ENCODE peak calls at places on chromosome 5, in nine cellular contexts. F is NCI-H510A treated with DMSO at 0.1 percent for 48 hours; Q is stimulated activated CD4-positive, alpha-beta T cell treated with anti-CD3 and anti-CD28 coated beads, Interleukin-1b, Interleukin-23, amount 100 ng/mL, for 4 hours; N is small intestine; X is activated CD4-positive, alpha-beta T cell treated with anti-CD3 and anti-CD28 coated beads, Interleukin-2, amount 50 U/mL, for 4 hours; O is naive thymus-derived CD8-positive, alpha-beta T cell; U is ascending aorta; W is cardiac fibroblast; V is neuronal stem cell. C is an unnamed sample.

GRCh38 chr5:178465861-178466288 is 124.3 kb downstream of the COL23A1 start:
- DNase-seq in V (no peak), N (no peak), W (no peak), O (no peak), U (no peak), Q (no peak), X (no peak), F (no peak), C (no peak)

GRCh38 chr5:168979140-168979539 is 321.8 kb downstream of the SLIT3 start:
- DNase-seq in Q (no peak), O (no peak), W (no peak), U (peak; percentile 27), X (no peak), F (no peak), N (no peak), V (no peak), C (no peak)

GRCh38 chr5:33401482-33402390 is 39.0 kb upstream of the TARS1 start:
- DNase-seq in O (no peak), Q (no peak), U (no peak), F (no peak), X (no peak), N (no peak), V (no peak), W (peak; percentile 71), C (no peak)

GRCh38 chr5:13581132-13581531 is 363.4 kb downstream of the DNAH5 start:
- DNase-seq in Q (no peak), F (no peak), U (no peak), X (no peak), V (no peak), O (no peak), N (peak; percentile 6), W (no peak), C (no peak)

GRCh38 chr5:83418659-83419321 is 52.8 kb upstream of the VCAN start:
- DNase-seq in W (no peak), N (no peak), U (no peak), F (no peak), V (no peak), X (no peak), O (no peak), Q (no peak), C (no peak)

GRCh38 chr5:35442916-35443639 is 174.6 kb upstream of the SPEF2 start:
- DNase-seq in V (no peak), O (no peak), X (no peak), N (no peak), W (no peak), F (no peak), Q (no peak), U (no peak), C (no peak)

GRCh38 chr5:170137694-170138214 is 32.1 kb downstream of the FOXI1 start:
- DNase-seq in Q (no peak), O (no peak), F (no peak), V (no peak), W (no peak), X (no peak), U (no peak), N (no peak), C (no peak)

GRCh38 chr5:84384604-84385575 is at the start of gene EDIL3:
- DNase-seq in X (no peak), Q (no peak), W (peak; percentile 62), U (peak; percentile 72), V (peak; percentile 59), F (peak; percentile 33), O (no peak), N (no peak), C (peak; percentile 51)

GRCh38 chr5:10593531-10594181 is 29.8 kb downstream of the ANKRD33B start:
- DNase-seq in O (no peak), W (no peak), N (no peak), U (no peak), F (no peak), X (no peak), Q (no peak), V (no peak), C (no peak)

GRCh38 chr5:94613583-94613982 is 4.8 kb downstream of the KIAA0825 start:
- DNase-seq in F (no peak), O (no peak), X (no peak), W (peak; percentile 48), U (no peak), Q (no peak), V (no peak), N (peak; percentile 41), C (no peak)

GRCh38 chr5:56056875-56057274 is 62.1 kb upstream of the IL6ST start:
- DNase-seq in O (no peak), X (no peak), Q (no peak), N (no peak), F (no peak), V (no peak), W (no peak), U (no peak), C (no peak)

GRCh38 chr5:112109331-112109993 is 309.6 kb downstream of the EPB41L4A start:
- DNase-seq in F (no peak), U (no peak), X (no peak), N (peak; percentile 2), V (no peak), O (no peak), W (peak; percentile 74), Q (no peak), C (no peak)

GRCh38 chr5:39132792-39133191 is 58.6 kb upstream of the RICTOR start:
- DNase-seq in Q (no peak), W (no peak), V (no peak), X (no peak), O (no peak), F (no peak), U (no peak), N (no peak), C (no peak)

GRCh38 chr5:117881426-117882230 is 1106.7 kb downstream of the DTWD2 start:
- DNase-seq in U (no peak), X (no peak), N (no peak), W (no peak), V (no peak), Q (no peak), F (no peak), O (no peak), C (no peak)

GRCh38 chr5:125597338-125597737 is 825.9 kb upstream of the GRAMD2B start:
- DNase-seq in Q (no peak), V (no peak), O (no peak), X (no peak), F (no peak), W (peak; percentile 85), N (no peak), U (no peak), C (no peak)

GRCh38 chr5:1100652-1101574 is 10.9 kb downstream of the SLC12A7 start:
- DNase-seq in Q (no peak), F (no peak), W (no peak), V (no peak), O (no peak), X (no peak), U (no peak), N (no peak), C (no peak)

GRCh38 chr5:121366515-121366914 is 485.2 kb upstream of the FTMT start:
- DNase-seq in V (no peak), W (peak; percentile 49), N (no peak), O (no peak), U (no peak), X (no peak), F (no peak), Q (no peak), C (no peak)

GRCh38 chr5:154535535-154535934 is 57.5 kb upstream of the HAND1 start:
- DNase-seq in V (no peak), W (no peak), N (no peak), X (no peak), O (no peak), F (no peak), U (no peak), Q (no peak), C (no peak)

GRCh38 chr5:74040065-74040551 is 414.1 kb downstream of the ARHGEF28 start:
- DNase-seq in X (no peak), F (peak; percentile 61), Q (no peak), U (no peak), N (no peak), W (peak; percentile 72), O (no peak), V (no peak), C (no peak)

GRCh38 chr5:179380211-179381035 is 35.2 kb upstream of the ADAMTS2 start:
- DNase-seq in F (no peak), N (no peak), Q (no peak), U (no peak), X (no peak), V (no peak), W (no peak), O (no peak), C (peak; percentile 35)

GRCh38 chr5:158754018-158754514 is 345.6 kb downstream of the EBF1 start:
- DNase-seq in W (peak; percentile 78), V (no peak), O (no peak), N (no peak), X (no peak), U (no peak), Q (no peak), F (no peak), C (no peak)

GRCh38 chr5:5351288-5352089 is 71.0 kb upstream of the ICE1 start:
- DNase-seq in U (no peak), X (no peak), Q (no peak), W (peak; percentile 8), F (no peak), V (peak; percentile 12), O (no peak), N (no peak), C (no peak)

GRCh38 chr5:83474170-83474796 is 2.7 kb downstream of the VCAN start:
- DNase-seq in N (peak; percentile 18), F (peak; percentile 65), Q (no peak), O (no peak), X (no peak), W (peak; percentile 94), U (peak; percentile 96), V (peak; percentile 85), C (peak; percentile 56)

GRCh38 chr5:6243706-6244105 is 134.6 kb downstream of the MED10 start:
- DNase-seq in U (no peak), O (no peak), F (no peak), Q (no peak), V (no peak), N (no peak), W (no peak), X (no peak), C (no peak)

GRCh38 chr5:115096034-115096769 is 73.5 kb downstream of the TRIM36 start:
- DNase-seq in F (no peak), Q (no peak), N (no peak), X (no peak), V (no peak), W (peak; percentile 5), O (no peak), U (no peak), C (no peak)

GRCh38 chr5:121954086-121954485 is 7.7 kb upstream of the SRFBP1 start:
- DNase-seq in N (no peak), V (no peak), X (no peak), W (no peak), O (no peak), U (no peak), F (no peak), Q (no peak), C (no peak)

GRCh38 chr5:90894866-90895420 is 336.3 kb downstream of the ADGRV1 start:
- DNase-seq in Q (no peak), O (no peak), V (no peak), W (no peak), F (no peak), N (no peak), U (no peak), X (no peak), C (no peak)

GRCh38 chr5:93583799-93584530 is 943 bp downstream of the NR2F1 start:
- DNase-seq in V (no peak), Q (peak; percentile 29), U (no peak), W (peak; percentile 55), X (no peak), N (no peak), O (no peak), F (peak; percentile 14), C (peak; percentile 71)

GRCh38 chr5:157172408-157172807 is 6.3 kb upstream of the GARIN3 start:
- DNase-seq in O (peak; percentile 81), N (peak; percentile 20), W (no peak), Q (peak; percentile 76), X (peak; percentile 82), U (no peak), F (no peak), V (no peak), C (no peak)

GRCh38 chr5:53035868-53036381 is 46.8 kb downstream of the ITGA2 start:
- DNase-seq in Q (no peak), W (peak; percentile 73), V (no peak), X (no peak), O (no peak), N (no peak), F (peak; percentile 1), U (no peak), C (no peak)

GRCh38 chr5:3660630-3661029 is 65.0 kb downstream of the IRX1 start:
- DNase-seq in U (no peak), X (no peak), N (no peak), Q (no peak), O (no peak), W (no peak), V (no peak), F (no peak), C (no peak)